ENCODE peak calls at places on chromosome 4, in nine cellular contexts. One of them, this sample, is unnamed. For H3K36me3, the result is how much of the 10 kb centered on the place peaks cover.

GRCh38 chr4:183409956-183410355 is 34.5 kb upstream of the CDKN2AIP start:
- DNase-seq in DND-41: no peak
- DNase-seq in mammary epithelial cell: no peak
- DNase-seq in K562: no peak
- DNase-seq in endothelial cell of umbilical vein: no peak
- DNase-seq in stomach: no peak
- DNase-seq in heart right ventricle: no peak
- DNase-seq in right atrium auricular region: no peak
- DNase-seq in ovary: no peak
- DNase-seq in this sample: no peak

GRCh38 chr4:23717528-23718248 is 172.2 kb downstream of the PPARGC1A start:
- DNase-seq in heart right ventricle: no peak
- DNase-seq in stomach: no peak
- DNase-seq in K562: peak
- DNase-seq in right atrium auricular region: no peak
- DNase-seq in mammary epithelial cell: peak
- DNase-seq in endothelial cell of umbilical vein: no peak
- DNase-seq in DND-41: no peak
- DNase-seq in ovary: no peak
- DNase-seq in this sample: no peak

GRCh38 chr4:69744157-69744478 is 16.3 kb downstream of the SULT1B1 start:
- DNase-seq in mammary epithelial cell: no peak
- DNase-seq in K562: no peak
- DNase-seq in stomach: no peak
- DNase-seq in heart right ventricle: no peak
- DNase-seq in endothelial cell of umbilical vein: no peak
- DNase-seq in DND-41: no peak
- DNase-seq in right atrium auricular region: no peak
- DNase-seq in ovary: no peak
- DNase-seq in this sample: no peak

GRCh38 chr4:74228691-74229640 is 71.0 kb downstream of the MTHFD2L start:
- DNase-seq in right atrium auricular region: no peak
- DNase-seq in mammary epithelial cell: peak
- DNase-seq in endothelial cell of umbilical vein: peak
- DNase-seq in DND-41: peak
- DNase-seq in stomach: peak
- DNase-seq in heart right ventricle: peak
- DNase-seq in ovary: peak
- DNase-seq in K562: peak
- DNase-seq in this sample: peak

GRCh38 chr4:15413010-15413622 is 14.7 kb upstream of the C1QTNF7 start:
- DNase-seq in K562: no peak
- DNase-seq in DND-41: peak
- DNase-seq in ovary: no peak
- DNase-seq in endothelial cell of umbilical vein: no peak
- DNase-seq in mammary epithelial cell: no peak
- DNase-seq in right atrium auricular region: no peak
- DNase-seq in stomach: no peak
- DNase-seq in heart right ventricle: no peak
- DNase-seq in this sample: no peak

GRCh38 chr4:165684177-165684870 is 188.7 kb upstream of the TLL1 start:
- DNase-seq in heart right ventricle: no peak
- DNase-seq in ovary: no peak
- DNase-seq in DND-41: no peak
- DNase-seq in K562: no peak
- DNase-seq in right atrium auricular region: no peak
- DNase-seq in stomach: no peak
- DNase-seq in endothelial cell of umbilical vein: peak
- DNase-seq in mammary epithelial cell: peak
- DNase-seq in this sample: no peak

GRCh38 chr4:121168865-121169281 is 4.8 kb upstream of the TNIP3 start:
- DNase-seq in ovary: no peak
- DNase-seq in endothelial cell of umbilical vein: no peak
- DNase-seq in heart right ventricle: no peak
- DNase-seq in K562: no peak
- DNase-seq in DND-41: no peak
- DNase-seq in stomach: no peak
- DNase-seq in right atrium auricular region: no peak
- DNase-seq in mammary epithelial cell: no peak
- DNase-seq in this sample: no peak

GRCh38 chr4:76155979-76156378 is 7.8 kb upstream of the NUP54 start:
- DNase-seq in ovary: no peak
- DNase-seq in right atrium auricular region: no peak
- DNase-seq in stomach: no peak
- DNase-seq in DND-41: no peak
- DNase-seq in heart right ventricle: no peak
- DNase-seq in mammary epithelial cell: no peak
- DNase-seq in endothelial cell of umbilical vein: no peak
- DNase-seq in K562: no peak
- DNase-seq in this sample: no peak

GRCh38 chr4:67198757-67199156 is 346.5 kb downstream of the CENPC start:
- DNase-seq in endothelial cell of umbilical vein: peak
- DNase-seq in K562: no peak
- DNase-seq in ovary: no peak
- DNase-seq in heart right ventricle: no peak
- DNase-seq in mammary epithelial cell: peak
- DNase-seq in stomach: no peak
- DNase-seq in right atrium auricular region: no peak
- DNase-seq in DND-41: no peak
- DNase-seq in this sample: no peak

GRCh38 chr4:85812776-85813175 is 337.8 kb downstream of the ARHGAP24 start:
- DNase-seq in right atrium auricular region: no peak
- DNase-seq in heart right ventricle: no peak
- DNase-seq in ovary: no peak
- DNase-seq in endothelial cell of umbilical vein: peak
- DNase-seq in K562: no peak
- DNase-seq in DND-41: no peak
- DNase-seq in mammary epithelial cell: peak
- DNase-seq in stomach: no peak
- DNase-seq in this sample: no peak

GRCh38 chr4:155371432-155372043 is 5.2 kb downstream of the MAP9 start:
- DNase-seq in DND-41: no peak
- DNase-seq in heart right ventricle: no peak
- DNase-seq in K562: no peak
- DNase-seq in right atrium auricular region: no peak
- DNase-seq in mammary epithelial cell: peak
- DNase-seq in endothelial cell of umbilical vein: peak
- DNase-seq in ovary: no peak
- DNase-seq in stomach: no peak
- DNase-seq in this sample: no peak

GRCh38 chr4:85793256-85793655 is 318.3 kb downstream of the ARHGAP24 start:
- DNase-seq in ovary: no peak
- DNase-seq in right atrium auricular region: no peak
- DNase-seq in stomach: no peak
- DNase-seq in mammary epithelial cell: no peak
- DNase-seq in DND-41: no peak
- DNase-seq in endothelial cell of umbilical vein: no peak
- DNase-seq in heart right ventricle: no peak
- DNase-seq in K562: no peak
- DNase-seq in this sample: no peak

GRCh38 chr4:26360864-26361263 is 40.0 kb downstream of the RBPJ start:
- DNase-seq in mammary epithelial cell: no peak
- DNase-seq in K562: no peak
- DNase-seq in endothelial cell of umbilical vein: no peak
- DNase-seq in right atrium auricular region: no peak
- DNase-seq in heart right ventricle: no peak
- DNase-seq in DND-41: no peak
- DNase-seq in ovary: no peak
- DNase-seq in stomach: no peak
- DNase-seq in this sample: no peak

GRCh38 chr4:26362745-26363439 is 42.1 kb downstream of the RBPJ start:
- DNase-seq in stomach: no peak
- DNase-seq in K562: no peak
- DNase-seq in DND-41: no peak
- DNase-seq in mammary epithelial cell: no peak
- DNase-seq in right atrium auricular region: no peak
- DNase-seq in heart right ventricle: no peak
- DNase-seq in ovary: no peak
- DNase-seq in endothelial cell of umbilical vein: no peak
- DNase-seq in this sample: no peak

GRCh38 chr4:26360273-26360672 is 39.5 kb downstream of the RBPJ start:
- DNase-seq in K562: no peak
- DNase-seq in DND-41: no peak
- DNase-seq in ovary: no peak
- DNase-seq in stomach: no peak
- DNase-seq in endothelial cell of umbilical vein: no peak
- DNase-seq in mammary epithelial cell: no peak
- DNase-seq in heart right ventricle: no peak
- DNase-seq in right atrium auricular region: no peak
- DNase-seq in this sample: no peak

GRCh38 chr4:26365537-26366150 is 44.8 kb downstream of the RBPJ start:
- DNase-seq in heart right ventricle: no peak
- DNase-seq in right atrium auricular region: no peak
- DNase-seq in mammary epithelial cell: no peak
- DNase-seq in DND-41: no peak
- DNase-seq in ovary: no peak
- DNase-seq in stomach: no peak
- DNase-seq in K562: no peak
- DNase-seq in endothelial cell of umbilical vein: no peak
- DNase-seq in this sample: no peak

GRCh38 chr4:26361287-26361686 is 40.5 kb downstream of the RBPJ start:
- DNase-seq in stomach: no peak
- DNase-seq in K562: no peak
- DNase-seq in DND-41: no peak
- DNase-seq in mammary epithelial cell: no peak
- DNase-seq in right atrium auricular region: no peak
- DNase-seq in ovary: no peak
- DNase-seq in heart right ventricle: no peak
- DNase-seq in endothelial cell of umbilical vein: no peak
- DNase-seq in this sample: no peak
- H3K4me3 ChIP-seq in stomach: no peak
- H3K4me3 ChIP-seq in K562: no peak
- H3K4me3 ChIP-seq in DND-41: no peak
- H3K4me3 ChIP-seq in mammary epithelial cell: no peak
- H3K4me3 ChIP-seq in right atrium auricular region: no peak
- H3K4me3 ChIP-seq in ovary: no peak
- H3K4me3 ChIP-seq in heart right ventricle: no peak
- H3K4me3 ChIP-seq in endothelial cell of umbilical vein: no peak
- H3K4me3 ChIP-seq in this sample: no peak

DNA sequence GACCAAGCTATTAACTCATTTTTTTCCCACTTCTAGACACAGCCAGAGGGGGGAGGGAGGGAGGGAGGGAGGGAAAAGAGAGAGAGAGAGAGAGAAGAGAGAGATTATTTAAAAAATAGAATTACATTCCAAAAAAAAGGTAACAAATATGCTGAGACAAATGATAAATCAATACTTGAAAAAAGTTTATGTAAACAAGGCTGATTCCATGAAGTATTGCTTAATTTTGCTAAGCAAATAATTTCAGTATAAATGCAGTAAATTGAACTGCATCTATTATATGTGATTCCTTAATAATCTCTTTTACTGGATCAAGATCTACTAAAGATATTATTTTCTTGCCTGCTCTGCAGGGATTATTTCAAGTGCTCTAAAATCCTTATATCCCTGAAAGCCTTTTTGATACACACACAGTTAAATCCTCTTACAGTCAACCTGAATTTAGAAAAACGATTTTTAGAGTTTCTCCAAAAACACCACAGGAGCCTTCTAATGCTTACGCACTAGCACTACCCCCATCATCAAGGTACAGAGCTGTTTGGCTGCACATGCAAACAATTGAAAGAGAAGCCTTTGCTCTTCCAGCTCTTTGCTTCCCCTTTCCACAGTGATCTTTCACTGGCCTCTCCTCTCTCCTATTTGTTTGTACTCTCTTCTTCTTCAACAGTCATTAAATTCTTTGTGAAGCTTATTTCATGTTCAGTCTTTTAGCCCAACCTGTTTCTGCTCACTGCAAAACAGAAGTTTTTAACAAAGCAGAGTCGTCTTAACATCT is 426.3 kb upstream of the FAM241A start:
- DNase-seq in heart right ventricle: no peak
- DNase-seq in ovary: no peak
- DNase-seq in endothelial cell of umbilical vein: no peak
- DNase-seq in DND-41: no peak
- DNase-seq in stomach: no peak
- DNase-seq in mammary epithelial cell: no peak
- DNase-seq in K562: no peak
- DNase-seq in right atrium auricular region: no peak
- DNase-seq in this sample: no peak
- TF ChIP-seq CTCF in heart right ventricle: no peak
- TF ChIP-seq CTCF in ovary: no peak
- TF ChIP-seq CTCF in endothelial cell of umbilical vein: no peak
- TF ChIP-seq CTCF in DND-41: no peak
- TF ChIP-seq CTCF in stomach: no peak
- TF ChIP-seq CTCF in mammary epithelial cell: no peak
- TF ChIP-seq CTCF in K562: no peak
- TF ChIP-seq CTCF in right atrium auricular region: no peak
- TF ChIP-seq CTCF in this sample: no peak

GRCh38 chr4:184693056-184693455 is 40.8 kb downstream of the CENPU start:
- DNase-seq in right atrium auricular region: no peak
- DNase-seq in ovary: no peak
- DNase-seq in DND-41: no peak
- DNase-seq in heart right ventricle: no peak
- DNase-seq in mammary epithelial cell: no peak
- DNase-seq in endothelial cell of umbilical vein: no peak
- DNase-seq in K562: no peak
- DNase-seq in stomach: no peak
- DNase-seq in this sample: no peak
- H3K36me3 ChIP-seq in right atrium auricular region: under half
- H3K36me3 ChIP-seq in ovary: under half
- H3K36me3 ChIP-seq in DND-41: half or more
- H3K36me3 ChIP-seq in heart right ventricle: under half
- H3K36me3 ChIP-seq in mammary epithelial cell: under half
- H3K36me3 ChIP-seq in endothelial cell of umbilical vein: under half
- H3K36me3 ChIP-seq in K562: under half
- H3K36me3 ChIP-seq in stomach: half or more
- H3K36me3 ChIP-seq in this sample: under half

GRCh38 chr4:40199179-40199670 is 2.4 kb downstream of the RHOH start:
- DNase-seq in DND-41: peak
- DNase-seq in heart right ventricle: no peak
- DNase-seq in endothelial cell of umbilical vein: no peak
- DNase-seq in stomach: no peak
- DNase-seq in right atrium auricular region: no peak
- DNase-seq in mammary epithelial cell: no peak
- DNase-seq in K562: no peak
- DNase-seq in ovary: no peak
- DNase-seq in this sample: no peak

GRCh38 chr4:40196724-40197281 is at the start of gene RHOH:
- DNase-seq in right atrium auricular region: no peak
- DNase-seq in heart right ventricle: no peak
- DNase-seq in stomach: peak
- DNase-seq in endothelial cell of umbilical vein: no peak
- DNase-seq in DND-41: peak
- DNase-seq in K562: no peak
- DNase-seq in ovary: no peak
- DNase-seq in mammary epithelial cell: no peak
- DNase-seq in this sample: no peak

GRCh38 chr4:40196260-40196659 is 571 bp upstream of the RHOH start:
- DNase-seq in mammary epithelial cell: no peak
- DNase-seq in stomach: no peak
- DNase-seq in right atrium auricular region: no peak
- DNase-seq in endothelial cell of umbilical vein: no peak
- DNase-seq in ovary: no peak
- DNase-seq in K562: no peak
- DNase-seq in DND-41: peak
- DNase-seq in heart right ventricle: no peak
- DNase-seq in this sample: no peak

GRCh38 chr4:40199999-40200880 is 3.4 kb downstream of the RHOH start:
- DNase-seq in mammary epithelial cell: peak
- DNase-seq in stomach: peak
- DNase-seq in ovary: no peak
- DNase-seq in DND-41: peak
- DNase-seq in endothelial cell of umbilical vein: no peak
- DNase-seq in heart right ventricle: no peak
- DNase-seq in K562: no peak
- DNase-seq in right atrium auricular region: no peak
- DNase-seq in this sample: no peak

GRCh38 chr4:40197879-40198689 is 1.3 kb downstream of the RHOH start:
- DNase-seq in heart right ventricle: no peak
- DNase-seq in K562: peak
- DNase-seq in stomach: no peak
- DNase-seq in ovary: no peak
- DNase-seq in mammary epithelial cell: no peak
- DNase-seq in right atrium auricular region: no peak
- DNase-seq in endothelial cell of umbilical vein: no peak
- DNase-seq in DND-41: peak
- DNase-seq in this sample: no peak
- H3K4me3 ChIP-seq in heart right ventricle: peak
- H3K4me3 ChIP-seq in K562: peak
- H3K4me3 ChIP-seq in stomach: peak
- H3K4me3 ChIP-seq in ovary: no peak
- H3K4me3 ChIP-seq in mammary epithelial cell: no peak
- H3K4me3 ChIP-seq in right atrium auricular region: no peak
- H3K4me3 ChIP-seq in endothelial cell of umbilical vein: no peak
- H3K4me3 ChIP-seq in DND-41: peak
- H3K4me3 ChIP-seq in this sample: no peak

This sample was measured in esophagus squamous epithelium.